ENCODE peak calls at places on chromosomes 6 and 20, in six cellular contexts. X, P, M, Y, V and D are unnamed samples.

GRCh38 chr6:42745083-42745637 is 743 bp downstream of the TBCC start:
- DNase-seq in M (no peak), X (no peak), V (peak; percentile 49), Y (no peak), P (peak; percentile 81), D (no peak)

GRCh38 chr6:132289761-132290160 is 111.5 kb downstream of the MOXD1 start:
- DNase-seq in X (no peak), V (no peak), P (no peak), Y (no peak), M (no peak), D (no peak)

GRCh38 chr6:150297327-150298028 is 71.3 kb upstream of the IYD start:
- DNase-seq in M (no peak), P (no peak), X (no peak), Y (no peak), V (peak; percentile 22), D (no peak)

GRCh38 chr20:21564127-21564773 is 50.4 kb upstream of the NKX2-2 start:
- DNase-seq in M (no peak), X (no peak), P (no peak), Y (no peak), V (peak; percentile 79), D (no peak)

GRCh38 chr6:168122011-168122410 is 43.0 kb upstream of the FRMD1 start:
- DNase-seq in M (no peak), X (no peak), V (no peak), Y (no peak), P (no peak), D (no peak)

GRCh38 chr6:125810435-125810834 is 19.7 kb downstream of the NCOA7 start:
- DNase-seq in P (no peak), V (no peak), M (no peak), X (no peak), Y (no peak), D (no peak)

GRCh38 chr20:15930324-15931305 is 642.6 kb downstream of the KIF16B start:
- DNase-seq in M (no peak), X (no peak), Y (no peak), P (peak; percentile 71), V (peak; percentile 67), D (no peak)

GRCh38 chr20:63755933-63756647 is 16.5 kb downstream of the SLC2A4RG start:
- DNase-seq in V (no peak), M (no peak), P (no peak), Y (no peak), X (no peak), D (no peak)

GRCh38 chr6:18978330-18979128 is 591.4 kb downstream of the RNF144B start:
- DNase-seq in Y (no peak), X (no peak), M (no peak), V (peak; percentile 52), P (no peak), D (no peak)